ENCODE peak calls at places on chromosomes 2 and 18, in six cellular contexts. One of them, this sample, is unnamed.

GRCh38 chr18:35019929-35020328 is 21.3 kb upstream of the MAPRE2 start:
- DNase-seq in NAMALWA: no peak
- DNase-seq in stimulated activated CD4-positive, alpha-beta T cell treated with anti-CD3 and anti-CD28 coated beads, TNF-alpha, amount 100 ng/mL, for 4 hours: no peak
- DNase-seq in neural crest cell: no peak
- DNase-seq in astrocyte of the hippocampus: no peak
- DNase-seq in iPS-NIHi11: no peak
- DNase-seq in this sample: no peak

GRCh38 chr2:145094353-145094752 is 574.4 kb upstream of the ZEB2 start:
- DNase-seq in NAMALWA: no peak
- DNase-seq in stimulated activated CD4-positive, alpha-beta T cell treated with anti-CD3 and anti-CD28 coated beads, TNF-alpha, amount 100 ng/mL, for 4 hours: no peak
- DNase-seq in neural crest cell: no peak
- DNase-seq in astrocyte of the hippocampus: peak
- DNase-seq in iPS-NIHi11: no peak
- DNase-seq in this sample: no peak

GRCh38 chr2:109644571-109645275 is 30.6 kb downstream of the SOWAHC start:
- DNase-seq in NAMALWA: no peak
- DNase-seq in stimulated activated CD4-positive, alpha-beta T cell treated with anti-CD3 and anti-CD28 coated beads, TNF-alpha, amount 100 ng/mL, for 4 hours: no peak
- DNase-seq in neural crest cell: peak
- DNase-seq in astrocyte of the hippocampus: peak
- DNase-seq in iPS-NIHi11: peak
- DNase-seq in this sample: no peak

GRCh38 chr2:6079405-6079804 is 387.2 kb downstream of the SOX11 start:
- DNase-seq in NAMALWA: no peak
- DNase-seq in stimulated activated CD4-positive, alpha-beta T cell treated with anti-CD3 and anti-CD28 coated beads, TNF-alpha, amount 100 ng/mL, for 4 hours: no peak
- DNase-seq in neural crest cell: no peak
- DNase-seq in astrocyte of the hippocampus: no peak
- DNase-seq in iPS-NIHi11: no peak
- DNase-seq in this sample: no peak

GRCh38 chr2:134669731-134670669 is 48.8 kb downstream of the TMEM163 start:
- DNase-seq in NAMALWA: no peak
- DNase-seq in stimulated activated CD4-positive, alpha-beta T cell treated with anti-CD3 and anti-CD28 coated beads, TNF-alpha, amount 100 ng/mL, for 4 hours: no peak
- DNase-seq in neural crest cell: no peak
- DNase-seq in astrocyte of the hippocampus: peak
- DNase-seq in iPS-NIHi11: no peak
- DNase-seq in this sample: no peak

GRCh38 chr2:151887164-151887563 is 58.9 kb upstream of the ARL5A start:
- DNase-seq in NAMALWA: no peak
- DNase-seq in stimulated activated CD4-positive, alpha-beta T cell treated with anti-CD3 and anti-CD28 coated beads, TNF-alpha, amount 100 ng/mL, for 4 hours: no peak
- DNase-seq in neural crest cell: no peak
- DNase-seq in astrocyte of the hippocampus: no peak
- DNase-seq in iPS-NIHi11: no peak
- DNase-seq in this sample: no peak

GRCh38 chr2:169796441-169796840 is 2.2 kb upstream of the SSB start:
- DNase-seq in NAMALWA: no peak
- DNase-seq in stimulated activated CD4-positive, alpha-beta T cell treated with anti-CD3 and anti-CD28 coated beads, TNF-alpha, amount 100 ng/mL, for 4 hours: no peak
- DNase-seq in neural crest cell: no peak
- DNase-seq in astrocyte of the hippocampus: peak
- DNase-seq in iPS-NIHi11: no peak
- DNase-seq in this sample: no peak

GRCh38 chr2:99883356-99883867 is 259.0 kb downstream of the AFF3 start:
- DNase-seq in NAMALWA: no peak
- DNase-seq in stimulated activated CD4-positive, alpha-beta T cell treated with anti-CD3 and anti-CD28 coated beads, TNF-alpha, amount 100 ng/mL, for 4 hours: no peak
- DNase-seq in neural crest cell: no peak
- DNase-seq in astrocyte of the hippocampus: peak
- DNase-seq in iPS-NIHi11: no peak
- DNase-seq in this sample: no peak

GRCh38 chr2:120869659-120870466 is 134.2 kb downstream of the GLI2 start:
- DNase-seq in NAMALWA: no peak
- DNase-seq in stimulated activated CD4-positive, alpha-beta T cell treated with anti-CD3 and anti-CD28 coated beads, TNF-alpha, amount 100 ng/mL, for 4 hours: no peak
- DNase-seq in neural crest cell: no peak
- DNase-seq in astrocyte of the hippocampus: no peak
- DNase-seq in iPS-NIHi11: no peak
- DNase-seq in this sample: no peak

GRCh38 chr2:133324150-133324561 is 244.1 kb downstream of the NCKAP5 start:
- DNase-seq in NAMALWA: no peak
- DNase-seq in stimulated activated CD4-positive, alpha-beta T cell treated with anti-CD3 and anti-CD28 coated beads, TNF-alpha, amount 100 ng/mL, for 4 hours: no peak
- DNase-seq in neural crest cell: no peak
- DNase-seq in astrocyte of the hippocampus: peak
- DNase-seq in iPS-NIHi11: no peak
- DNase-seq in this sample: no peak

GRCh38 chr2:140808211-140808610 is 1322.6 kb downstream of the LRP1B start:
- DNase-seq in NAMALWA: no peak
- DNase-seq in stimulated activated CD4-positive, alpha-beta T cell treated with anti-CD3 and anti-CD28 coated beads, TNF-alpha, amount 100 ng/mL, for 4 hours: no peak
- DNase-seq in neural crest cell: no peak
- DNase-seq in astrocyte of the hippocampus: no peak
- DNase-seq in iPS-NIHi11: no peak
- DNase-seq in this sample: no peak

GRCh38 chr2:239047861-239048260 is 200.0 kb downstream of the TWIST2 start:
- DNase-seq in NAMALWA: no peak
- DNase-seq in stimulated activated CD4-positive, alpha-beta T cell treated with anti-CD3 and anti-CD28 coated beads, TNF-alpha, amount 100 ng/mL, for 4 hours: no peak
- DNase-seq in neural crest cell: no peak
- DNase-seq in astrocyte of the hippocampus: no peak
- DNase-seq in iPS-NIHi11: no peak
- DNase-seq in this sample: no peak

GRCh38 chr2:242065456-242065855 is 195.9 kb downstream of the RTP5 start:
- DNase-seq in NAMALWA: no peak
- DNase-seq in stimulated activated CD4-positive, alpha-beta T cell treated with anti-CD3 and anti-CD28 coated beads, TNF-alpha, amount 100 ng/mL, for 4 hours: no peak
- DNase-seq in neural crest cell: no peak
- DNase-seq in astrocyte of the hippocampus: no peak
- DNase-seq in iPS-NIHi11: no peak
- DNase-seq in this sample: no peak

GRCh38 chr2:232537079-232537478 is 2.4 kb upstream of the CHRNG start:
- DNase-seq in NAMALWA: peak
- DNase-seq in stimulated activated CD4-positive, alpha-beta T cell treated with anti-CD3 and anti-CD28 coated beads, TNF-alpha, amount 100 ng/mL, for 4 hours: no peak
- DNase-seq in neural crest cell: no peak
- DNase-seq in astrocyte of the hippocampus: no peak
- DNase-seq in iPS-NIHi11: peak
- DNase-seq in this sample: peak

GRCh38 chr2:226154610-226155009 is 645.0 kb downstream of the IRS1 start:
- DNase-seq in NAMALWA: no peak
- DNase-seq in stimulated activated CD4-positive, alpha-beta T cell treated with anti-CD3 and anti-CD28 coated beads, TNF-alpha, amount 100 ng/mL, for 4 hours: no peak
- DNase-seq in neural crest cell: no peak
- DNase-seq in astrocyte of the hippocampus: no peak
- DNase-seq in iPS-NIHi11: no peak
- DNase-seq in this sample: no peak

GRCh38 chr18:49757513-49758262 is 55.6 kb downstream of the ACAA2 start:
- DNase-seq in NAMALWA: peak
- DNase-seq in stimulated activated CD4-positive, alpha-beta T cell treated with anti-CD3 and anti-CD28 coated beads, TNF-alpha, amount 100 ng/mL, for 4 hours: no peak
- DNase-seq in neural crest cell: no peak
- DNase-seq in astrocyte of the hippocampus: no peak
- DNase-seq in iPS-NIHi11: peak
- DNase-seq in this sample: peak

GRCh38 chr18:6069539-6069938 is 174.2 kb upstream of the TMEM200C start:
- DNase-seq in NAMALWA: no peak
- DNase-seq in stimulated activated CD4-positive, alpha-beta T cell treated with anti-CD3 and anti-CD28 coated beads, TNF-alpha, amount 100 ng/mL, for 4 hours: no peak
- DNase-seq in neural crest cell: no peak
- DNase-seq in astrocyte of the hippocampus: no peak
- DNase-seq in iPS-NIHi11: no peak
- DNase-seq in this sample: no peak

GRCh38 chr18:58819051-58819450 is 45.6 kb upstream of the ZNF532 start:
- DNase-seq in NAMALWA: peak
- DNase-seq in stimulated activated CD4-positive, alpha-beta T cell treated with anti-CD3 and anti-CD28 coated beads, TNF-alpha, amount 100 ng/mL, for 4 hours: no peak
- DNase-seq in neural crest cell: no peak
- DNase-seq in astrocyte of the hippocampus: peak
- DNase-seq in iPS-NIHi11: no peak
- DNase-seq in this sample: peak

GRCh38 chr2:85935746-85936208 is 47.0 kb upstream of the ST3GAL5 start:
- DNase-seq in NAMALWA: no peak
- DNase-seq in stimulated activated CD4-positive, alpha-beta T cell treated with anti-CD3 and anti-CD28 coated beads, TNF-alpha, amount 100 ng/mL, for 4 hours: no peak
- DNase-seq in neural crest cell: no peak
- DNase-seq in astrocyte of the hippocampus: peak
- DNase-seq in iPS-NIHi11: peak
- DNase-seq in this sample: no peak

GRCh38 chr2:173354073-173354600 is 535 bp upstream of the CDCA7 start:
- DNase-seq in NAMALWA: peak
- DNase-seq in stimulated activated CD4-positive, alpha-beta T cell treated with anti-CD3 and anti-CD28 coated beads, TNF-alpha, amount 100 ng/mL, for 4 hours: no peak
- DNase-seq in neural crest cell: no peak
- DNase-seq in astrocyte of the hippocampus: no peak
- DNase-seq in iPS-NIHi11: peak
- DNase-seq in this sample: peak

GRCh38 chr2:12978058-12978835 is 261.5 kb downstream of the TRIB2 start:
- DNase-seq in NAMALWA: no peak
- DNase-seq in stimulated activated CD4-positive, alpha-beta T cell treated with anti-CD3 and anti-CD28 coated beads, TNF-alpha, amount 100 ng/mL, for 4 hours: no peak
- DNase-seq in neural crest cell: no peak
- DNase-seq in astrocyte of the hippocampus: no peak
- DNase-seq in iPS-NIHi11: no peak
- DNase-seq in this sample: no peak

This sample was measured in OCI-LY7.